ENCODE peak calls at places on chromosome 2, in four cellular contexts. P, V, Q and T are unnamed samples.

GRCh38 chr2:138615257-138615656 is 113.7 kb downstream of the SPOPL start:
- DNase-seq in Q (no peak), V (no peak), P (no peak), T (no peak)

GRCh38 chr2:128691526-128691925 is 372.9 kb upstream of the HS6ST1 start:
- DNase-seq in V (no peak), Q (no peak), P (no peak), T (no peak)

GRCh38 chr2:157334797-157335196 is 9.2 kb upstream of the ERMN start:
- DNase-seq in P (no peak), Q (no peak), V (no peak), T (no peak)

GRCh38 chr2:176076063-176076462 is 7.7 kb downstream of the EVX2 start:
- DNase-seq in Q (no peak), P (no peak), V (no peak), T (no peak)

GRCh38 chr2:32484907-32485306 is 128.1 kb downstream of the BIRC6 start:
- DNase-seq in P (no peak), Q (no peak), V (no peak), T (peak; percentile 82)

GRCh38 chr2:172461591-172462392 is 34.4 kb downstream of the ITGA6 start:
- DNase-seq in Q (no peak), P (peak; percentile 77), V (peak; percentile 58), T (no peak)

GRCh38 chr2:105775809-105776559 is 31.3 kb downstream of the NCK2 start:
- DNase-seq in V (no peak), P (no peak), Q (no peak), T (no peak)

GRCh38 chr2:237057893-237058300 is 27.8 kb upstream of the COPS8 start:
- DNase-seq in V (no peak), P (no peak), Q (no peak), T (no peak)

GRCh38 chr2:64288932-64289655 is 144.9 kb upstream of the PELI1 start:
- DNase-seq in V (no peak), Q (no peak), P (no peak), T (no peak)

GRCh38 chr2:239420077-239420476 is 19.3 kb upstream of the HDAC4 start:
- DNase-seq in V (no peak), P (no peak), Q (no peak), T (no peak)

GRCh38 chr2:192675640-192676039 is 480.9 kb upstream of the TMEFF2 start:
- DNase-seq in P (no peak), V (no peak), Q (no peak), T (no peak)

GRCh38 chr2:892401-892800 is 58.2 kb upstream of the SNTG2 start:
- DNase-seq in Q (no peak), V (no peak), P (no peak), T (no peak)

GRCh38 chr2:152624805-152625204 is 92.5 kb downstream of the PRPF40A start:
- DNase-seq in V (no peak), Q (no peak), P (no peak), T (no peak)

GRCh38 chr2:156483741-156484173 is 47.6 kb downstream of the GPD2 start:
- DNase-seq in V (no peak), Q (no peak), P (no peak), T (no peak)

GRCh38 chr2:108268001-108268400 is 20.7 kb upstream of the SULT1C2 start:
- DNase-seq in Q (no peak), V (no peak), P (no peak), T (no peak)

GRCh38 chr2:37570773-37571570 is 100.5 kb downstream of the CDC42EP3 start:
- DNase-seq in Q (no peak), P (no peak), V (no peak), T (no peak)

GRCh38 chr2:96668771-96669170 is 26.2 kb downstream of the FER1L5 start:
- DNase-seq in Q (no peak), V (no peak), P (no peak), T (peak; percentile 24)

GRCh38 chr2:71856709-71857525 is 290.7 kb downstream of the CYP26B1 start:
- DNase-seq in V (no peak), P (no peak), Q (no peak), T (no peak)

GRCh38 chr2:150570712-150571111 is 83.2 kb upstream of the RND3 start:
- DNase-seq in P (no peak), Q (no peak), V (no peak), T (no peak)

GRCh38 chr2:155377931-155378444 is 679.5 kb downstream of the KCNJ3 start:
- DNase-seq in P (no peak), V (no peak), Q (no peak), T (no peak)

GRCh38 chr2:186726938-186727337 is 33.1 kb downstream of the FAM171B start:
- DNase-seq in Q (no peak), P (no peak), V (no peak), T (no peak)

GRCh38 chr2:9199716-9200633 is 6.6 kb upstream of the ASAP2 start:
- DNase-seq in Q (no peak), V (no peak), P (no peak), T (no peak)